ENCODE peak calls at places on chromosomes 16 and 17, in seven cellular contexts. G, T, N, W, F, E and B are unnamed samples.

GRCh38 chr16:64238576-64238975 is 883.3 kb downstream of the CDH11 start:
- DNase-seq in G (no peak), T (no peak), N (peak; percentile 11), W (no peak), F (no peak), E (no peak), B (no peak)

GRCh38 chr17:27323538-27324212 is 29.8 kb downstream of the WSB1 start:
- DNase-seq in G (peak; percentile 48), T (no peak), N (peak; percentile 86), W (peak; percentile 77), F (peak; percentile 67), E (peak; percentile 69), B (peak; percentile 81)

GRCh38 chr17:31535581-31535981 is 144.1 kb downstream of the RAB11FIP4 start:
- DNase-seq in G (no peak), T (peak; percentile 89), N (no peak), W (no peak), F (no peak), E (no peak), B (no peak)

GRCh38 chr16:70769761-70770160 is 31.2 kb downstream of the VAC14 start:
- DNase-seq in G (no peak), T (no peak), N (no peak), W (no peak), F (no peak), E (no peak), B (no peak)

GRCh38 chr17:1019451-1019850 is 22.5 kb downstream of the TIMM22 start:
- DNase-seq in G (no peak), T (no peak), N (no peak), W (peak; percentile 17), F (peak; percentile 72), E (no peak), B (peak; percentile 86)

GRCh38 chr17:8766731-8767130 is 8.4 kb upstream of the SPDYE4 start:
- DNase-seq in G (no peak), T (no peak), N (no peak), W (no peak), F (no peak), E (no peak), B (peak; percentile 35)

GRCh38 chr17:61248399-61248798 is 151.2 kb upstream of the TBX2 start:
- DNase-seq in G (no peak), T (peak; percentile 19), N (no peak), W (no peak), F (peak; percentile 41), E (no peak), B (no peak)

GRCh38 chr16:81873843-81874752 is 95.0 kb downstream of the PLCG2 start:
- DNase-seq in G (peak; percentile 87), T (peak; percentile 59), N (peak; percentile 39), W (peak; percentile 63), F (peak; percentile 67), E (peak; percentile 52), B (no peak)

GRCh38 chr16:17939052-17939673 is 397.4 kb downstream of the NPIPA8 start:
- DNase-seq in G (no peak), T (peak; percentile 68), N (no peak), W (no peak), F (no peak), E (no peak), B (no peak)

GRCh38 chr17:8003594-8004181 is 1.3 kb downstream of the GUCY2D start:
- DNase-seq in G (peak; percentile 46), T (no peak), N (no peak), W (no peak), F (no peak), E (no peak), B (peak; percentile 55)

GRCh38 chr17:56149266-56150036 is 3.8 kb upstream of the ANKFN1 start:
- DNase-seq in G (no peak), T (no peak), N (no peak), W (no peak), F (no peak), E (no peak), B (no peak)

GRCh38 chr17:71232801-71233559 is 887.8 kb upstream of the SOX9 start:
- DNase-seq in G (no peak), T (no peak), N (peak; percentile 13), W (no peak), F (no peak), E (no peak), B (no peak)

GRCh38 chr17:62008294-62008693 is 56.8 kb downstream of the MED13 start:
- DNase-seq in G (no peak), T (no peak), N (no peak), W (no peak), F (no peak), E (no peak), B (no peak)

GRCh38 chr17:74454197-74455024 is 12.0 kb upstream of the CD300A start:
- DNase-seq in G (peak; percentile 92), T (no peak), N (peak; percentile 64), W (peak; percentile 46), F (no peak), E (peak; percentile 90), B (peak; percentile 95)

GRCh38 chr17:2043785-2044184 is 2.0 kb downstream of the OVCA2 start:
- DNase-seq in G (no peak), T (no peak), N (peak; percentile 57), W (no peak), F (no peak), E (no peak), B (no peak)

GRCh38 chr17:51707216-51707615 is 446.9 kb downstream of the UTP18 start:
- DNase-seq in G (no peak), T (no peak), N (no peak), W (no peak), F (no peak), E (no peak), B (no peak)

GRCh38 chr17:6482105-6482455 is 37.8 kb downstream of the PIMREG start:
- DNase-seq in G (no peak), T (no peak), N (no peak), W (no peak), F (no peak), E (no peak), B (no peak)

GRCh38 chr17:82020874-82021727 is 1.6 kb downstream of the CENPX start:
- DNase-seq in G (peak; percentile 53), T (peak; percentile 54), N (peak; percentile 84), W (peak; percentile 61), F (peak; percentile 81), E (peak; percentile 72), B (no peak)

GRCh38 chr16:88816736-88817535 is 5.2 kb upstream of the APRT start:
- DNase-seq in G (no peak), T (no peak), N (no peak), W (no peak), F (no peak), E (no peak), B (no peak)

GRCh38 chr17:74199306-74200092 is 4.0 kb upstream of the RPL38 start:
- DNase-seq in G (peak; percentile 79), T (peak; percentile 52), N (peak; percentile 46), W (peak; percentile 50), F (peak; percentile 77), E (no peak), B (no peak)

DNA sequence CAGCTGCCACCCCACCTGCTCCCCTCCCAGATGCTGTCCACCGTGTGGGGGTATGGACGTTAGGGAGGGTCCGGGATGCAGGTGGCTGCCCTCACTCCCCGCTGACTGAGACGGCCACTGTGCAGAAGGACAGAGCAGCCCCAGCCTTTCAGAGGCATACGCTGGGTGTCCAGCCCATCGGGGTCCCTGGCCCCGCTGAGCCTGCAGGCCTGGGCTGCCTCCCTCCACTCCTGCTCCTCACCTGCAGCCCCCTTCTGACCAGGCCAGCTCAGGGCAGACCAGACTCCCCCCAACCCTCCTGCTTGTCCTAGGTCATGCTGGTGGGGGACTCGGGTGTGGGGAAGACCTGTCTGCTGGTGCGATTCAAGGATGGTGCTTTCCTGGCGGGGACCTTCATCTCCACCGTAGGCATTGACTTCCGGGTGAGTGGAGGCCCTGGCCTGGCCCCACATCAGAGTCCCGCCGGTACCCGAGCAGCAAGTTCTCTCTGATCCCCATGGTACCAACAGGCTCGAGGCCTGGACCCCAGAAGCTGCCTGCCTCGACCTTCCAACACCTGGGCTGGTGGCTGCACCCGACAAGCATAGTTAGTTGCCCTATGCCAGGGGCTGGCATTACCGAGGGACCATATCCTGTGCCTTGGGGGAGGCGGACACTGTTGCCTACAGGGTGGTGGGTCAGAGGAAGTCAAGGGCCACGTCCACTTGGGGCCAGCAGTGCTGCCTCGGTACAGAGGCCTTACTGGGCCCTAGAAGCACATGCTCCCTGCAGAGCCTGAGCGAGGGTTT is 1.4 kb downstream of the RAB26 start:
- DNase-seq in G (peak; percentile 53), T (peak; percentile 18), N (no peak), W (no peak), F (no peak), E (no peak), B (no peak)
- H3K4me3 ChIP-seq in G (peak overlapping the region; percentile 79), T (peak overlapping the region; percentile 67), N (no peak overlapping the region), W (no peak overlapping the region), F (peak overlapping the region; percentile 61), E (no peak overlapping the region), B (no peak overlapping the region)

GRCh38 chr17:63975541-63976092 is 2.9 kb upstream of the SCN4A start:
- DNase-seq in G (no peak), T (no peak), N (no peak), W (no peak), F (no peak), E (no peak), B (no peak)
- H3K27ac ChIP-seq in G (no peak overlapping the region), T (no peak overlapping the region), N (no peak overlapping the region), W (no peak overlapping the region), F (no peak overlapping the region), E (no peak overlapping the region), B (no peak overlapping the region)

GRCh38 chr17:40247926-40248495 is 28.9 kb downstream of the WIPF2 start:
- DNase-seq in G (no peak), T (no peak), N (no peak), W (no peak), F (no peak), E (peak; percentile 20), B (no peak)

GRCh38 chr17:40241435-40241834 is 22.3 kb downstream of the WIPF2 start:
- DNase-seq in G (no peak), T (no peak), N (no peak), W (no peak), F (no peak), E (no peak), B (no peak)

GRCh38 chr17:40243756-40244155 is 24.7 kb downstream of the WIPF2 start:
- DNase-seq in G (no peak), T (no peak), N (no peak), W (no peak), F (no peak), E (no peak), B (no peak)

GRCh38 chr17:40244255-40244654 is 25.2 kb downstream of the WIPF2 start:
- DNase-seq in G (no peak), T (no peak), N (no peak), W (no peak), F (no peak), E (no peak), B (no peak)

GRCh38 chr17:40242774-40243173 is 23.7 kb downstream of the WIPF2 start:
- DNase-seq in G (no peak), T (no peak), N (no peak), W (no peak), F (no peak), E (no peak), B (no peak)
- H3K4me3 ChIP-seq in G (no peak overlapping the region), T (no peak overlapping the region), N (no peak overlapping the region), W (no peak overlapping the region), F (no peak overlapping the region), E (no peak overlapping the region), B (no peak overlapping the region)

GRCh38 chr17:64261422-64262124 is 1.5 kb downstream of the TEX2 start:
- DNase-seq in G (no peak), T (no peak), N (no peak), W (no peak), F (no peak), E (no peak), B (no peak)
- H3K27ac ChIP-seq in G (no peak overlapping the region), T (peak overlapping the region; percentile 64), N (no peak overlapping the region), W (no peak overlapping the region), F (peak overlapping the region; percentile 92), E (no peak overlapping the region), B (peak overlapping the region; percentile 95)